ENCODE peak calls at places on chromosomes 5 and 9, in seven cellular contexts. A is cardiac muscle cell; T is SK-N-SH; B is effector memory CD4-positive, alpha-beta T cell; Y is GM23248; N is osteoblast; M is aorta. S is an unnamed sample.

GRCh38 chr5:886716-887325 is 5.8 kb downstream of the BRD9 start:
- DNase-seq in A (no peak), T (no peak), B (no peak), Y (no peak), N (peak; percentile 70), M (no peak), S (no peak)

GRCh38 chr5:76781775-76782174 is 37.1 kb upstream of the F2RL1 start:
- DNase-seq in A (no peak), T (no peak), B (no peak), Y (no peak), N (no peak), M (no peak), S (no peak)

GRCh38 chr9:131995382-131995781 is 84.3 kb downstream of the MED27 start:
- DNase-seq in A (no peak), T (no peak), B (no peak), Y (peak; percentile 55), N (no peak), M (no peak), S (no peak)

GRCh38 chr5:140827704-140828401 is at the start of gene PCDHA6:
- DNase-seq in A (no peak), T (no peak), B (no peak), Y (peak; percentile 2), N (no peak), M (no peak), S (no peak)

GRCh38 chr5:19322716-19323485 is 665.1 kb downstream of the CDH18 start:
- DNase-seq in A (no peak), T (no peak), B (no peak), Y (no peak), N (peak; percentile 9), M (no peak), S (no peak)

GRCh38 chr9:78745996-78746395 is 449.1 kb downstream of the PSAT1 start:
- DNase-seq in A (no peak), T (no peak), B (no peak), Y (peak; percentile 2), N (peak; percentile 13), M (no peak), S (no peak)

GRCh38 chr5:110258460-110258859 is 468.0 kb downstream of the TMEM232 start:
- DNase-seq in A (no peak), T (no peak), B (no peak), Y (peak; percentile 84), N (no peak), M (no peak), S (no peak)

GRCh38 chr9:2991292-2991691 is 147.4 kb upstream of the PUM3 start:
- DNase-seq in A (no peak), T (no peak), B (no peak), Y (peak; percentile 9), N (no peak), M (no peak), S (no peak)

GRCh38 chr5:10595678-10596309 is 31.9 kb downstream of the ANKRD33B start:
- DNase-seq in A (peak; percentile 86), T (no peak), B (no peak), Y (peak; percentile 95), N (peak; percentile 92), M (no peak), S (peak; percentile 46)

GRCh38 chr5:101782352-101783087 is 513.6 kb downstream of the SLCO4C1 start:
- DNase-seq in A (no peak), T (no peak), B (no peak), Y (no peak), N (peak; percentile 23), M (no peak), S (no peak)

GRCh38 chr9:18947772-18948391 is 85.1 kb downstream of the SAXO1 start:
- DNase-seq in A (no peak), T (no peak), B (no peak), Y (peak; percentile 10), N (no peak), M (no peak), S (no peak)

DNA sequence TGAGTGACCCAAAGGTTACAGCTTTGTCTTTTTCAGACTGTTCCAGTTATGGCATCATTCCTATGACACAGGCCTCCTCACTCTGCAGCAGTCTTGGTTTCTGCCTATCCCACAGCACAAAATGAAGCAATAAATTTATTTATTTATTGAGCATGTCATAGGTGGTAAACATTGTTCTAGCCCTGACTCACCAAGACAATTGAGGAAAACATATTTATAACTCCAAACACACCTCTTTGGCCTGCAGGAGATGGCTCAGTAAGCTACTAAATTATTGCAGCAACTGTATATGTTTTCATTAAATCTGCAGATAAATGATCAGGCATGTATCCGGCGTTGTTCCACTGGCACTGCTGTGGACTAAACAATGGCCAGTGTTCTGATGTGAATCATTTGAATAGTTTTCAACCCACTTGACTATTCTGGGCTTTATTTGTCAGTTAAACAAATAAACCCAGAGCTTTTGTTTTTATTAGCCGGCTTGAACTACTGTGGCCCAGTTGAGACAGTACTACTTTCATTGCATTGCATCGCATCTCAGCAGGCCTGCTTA is 83.2 kb downstream of the FOXD1 start:
- DNase-seq in A (peak; percentile 53), T (no peak), B (no peak), Y (peak; percentile 93), N (peak; percentile 81), M (no peak), S (no peak)
- H3K4me1 ChIP-seq in A (no peaks in the 10 kb centered on the region), T (no peaks in the 10 kb centered on the region), B (no peaks in the 10 kb centered on the region), Y (peaks cover 56% of the 10 kb centered on the region), N (peaks cover 35% of the 10 kb centered on the region), M (no peaks in the 10 kb centered on the region), S (no peaks in the 10 kb centered on the region)

DNA sequence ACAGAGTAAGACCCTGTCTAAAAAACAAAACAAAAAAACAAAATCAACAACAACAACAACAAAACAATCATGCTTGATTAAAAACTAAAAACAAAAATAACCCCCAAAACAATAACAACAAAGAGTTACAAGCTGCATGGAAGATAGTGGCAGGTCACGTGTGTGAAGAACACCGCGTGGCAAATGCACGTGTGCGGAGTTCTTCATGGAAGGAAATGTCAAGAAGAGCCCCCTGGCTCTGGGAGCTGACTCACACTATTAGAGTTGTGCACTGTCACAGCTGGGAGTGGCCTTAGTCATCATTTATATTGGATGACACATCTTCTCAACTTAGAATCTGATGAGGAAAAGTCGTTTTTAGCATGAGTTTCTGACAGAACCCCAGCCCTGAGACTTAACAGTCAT is 110.5 kb downstream of the JMY start:
- DNase-seq in A (no peak), T (no peak), B (no peak), Y (peak; percentile 88), N (no peak), M (no peak), S (no peak)
- H3K4me1 ChIP-seq in A (peaks cover 10% of the 10 kb centered on the region), T (no peaks in the 10 kb centered on the region), B (no peaks in the 10 kb centered on the region), Y (peaks cover 10% of the 10 kb centered on the region), N (peaks cover 4% of the 10 kb centered on the region), M (no peaks in the 10 kb centered on the region), S (no peaks in the 10 kb centered on the region)

GRCh38 chr9:129333613-129333960 is 155.5 kb upstream of the IER5L start:
- DNase-seq in A (no peak), T (no peak), B (no peak), Y (no peak), N (no peak), M (peak; percentile 69), S (no peak)

GRCh38 chr9:129334744-129335080 is 156.7 kb upstream of the IER5L start:
- DNase-seq in A (no peak), T (no peak), B (no peak), Y (no peak), N (no peak), M (no peak), S (no peak)

GRCh38 chr9:129335456-129336129 is 157.5 kb upstream of the IER5L start:
- DNase-seq in A (peak; percentile 53), T (no peak), B (no peak), Y (no peak), N (no peak), M (no peak), S (no peak)

GRCh38 chr9:129332581-129332980 is 154.5 kb upstream of the IER5L start:
- DNase-seq in A (no peak), T (no peak), B (no peak), Y (no peak), N (no peak), M (no peak), S (no peak)

DNA sequence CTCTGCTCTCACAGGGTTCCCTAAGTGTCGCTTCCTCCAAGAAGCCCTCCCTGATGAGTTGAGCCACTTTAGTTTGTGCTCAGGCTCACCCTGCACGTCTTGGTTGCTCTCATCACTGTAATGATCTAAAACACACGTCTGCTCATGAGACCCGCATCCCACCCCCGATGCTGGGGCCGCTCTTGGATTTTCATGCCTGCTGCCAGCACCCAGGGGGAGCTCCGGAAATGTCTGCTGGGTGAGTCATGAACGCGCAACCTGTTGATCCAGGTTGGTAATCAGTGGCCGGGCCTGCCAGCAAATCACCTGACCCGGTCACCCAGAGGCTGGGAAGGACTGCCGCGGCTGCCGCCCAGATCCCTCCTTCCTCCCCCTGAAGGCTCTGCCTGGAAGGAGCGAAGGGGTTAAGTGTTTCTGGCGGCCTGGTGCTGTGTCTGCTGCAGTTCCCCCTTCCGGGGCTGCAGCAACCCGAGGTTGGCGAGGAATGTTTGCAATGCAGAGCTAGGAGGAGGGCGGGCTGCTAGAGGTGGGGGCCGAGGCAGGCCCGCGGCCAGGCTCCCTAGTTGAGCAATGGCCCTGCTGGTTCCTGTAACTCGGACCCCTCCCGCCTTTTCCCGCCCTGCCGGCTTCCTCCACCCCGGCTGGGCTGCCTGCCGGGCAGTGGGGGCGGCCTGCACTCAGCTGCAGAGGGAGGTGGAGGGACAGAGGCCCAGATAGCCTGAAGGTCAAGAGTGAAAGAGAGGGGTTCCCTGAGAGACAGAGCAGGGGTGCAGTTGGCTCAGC is 156.1 kb upstream of the IER5L start:
- DNase-seq in A (peak; percentile 99), T (peak; percentile 93), B (no peak), Y (peak; percentile 92), N (peak; percentile 98), M (peak; percentile 98), S (peak; percentile 92)
- H3K4me1 ChIP-seq in A (peaks cover 24% of the 10 kb centered on the region), T (peaks cover 17% of the 10 kb centered on the region), B (peaks cover 9% of the 10 kb centered on the region), Y (peaks cover 32% of the 10 kb centered on the region), N (peaks cover 55% of the 10 kb centered on the region), M (no peaks in the 10 kb centered on the region), S (peaks cover 27% of the 10 kb centered on the region)

DNA sequence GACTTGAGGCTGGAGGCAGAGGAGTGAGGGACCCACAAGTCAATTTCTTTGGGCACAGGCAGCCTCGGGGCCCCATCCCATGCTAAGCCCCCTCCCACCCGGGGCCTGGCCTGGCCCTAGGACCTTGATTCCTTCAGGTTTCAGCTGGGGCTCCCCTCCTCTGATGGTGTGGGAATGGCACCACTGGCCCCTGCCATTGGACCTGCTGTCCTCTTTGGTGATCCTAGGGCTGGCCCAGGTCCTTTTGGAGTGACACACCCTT is 10.5 kb downstream of the ERGIC1 start:
- DNase-seq in A (no peak), T (no peak), B (no peak), Y (no peak), N (no peak), M (no peak), S (no peak)
- H3K4me1 ChIP-seq in A (no peaks in the 10 kb centered on the region), T (peaks cover 8% of the 10 kb centered on the region), B (no peaks in the 10 kb centered on the region), Y (peaks cover 13% of the 10 kb centered on the region), N (peaks cover 1% of the 10 kb centered on the region), M (no peaks in the 10 kb centered on the region), S (no peaks in the 10 kb centered on the region)

DNA sequence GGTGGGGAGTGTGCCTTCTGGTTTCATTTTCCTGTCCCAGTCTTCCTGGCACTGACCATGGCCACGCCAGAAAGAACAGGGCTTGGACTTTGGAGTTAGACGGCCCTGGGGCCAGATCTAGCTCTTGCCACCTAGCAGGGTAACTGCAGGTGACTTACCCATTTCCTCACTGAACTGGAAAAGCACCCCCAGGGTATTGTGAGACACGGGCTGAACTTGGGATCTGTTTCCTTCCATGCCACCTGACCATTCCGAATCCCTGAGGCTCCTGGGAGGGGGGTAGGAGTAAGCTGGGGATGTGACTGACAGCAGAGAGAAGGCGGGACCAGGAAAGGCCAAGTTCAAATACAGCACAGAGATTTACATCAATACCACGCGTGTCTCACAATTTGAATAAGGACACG is 9.4 kb downstream of the HNRNPAB start:
- DNase-seq in A (no peak), T (no peak), B (no peak), Y (no peak), N (no peak), M (no peak), S (no peak)
- H3K4me1 ChIP-seq in A (no peaks in the 10 kb centered on the region), T (peaks cover 14% of the 10 kb centered on the region), B (no peaks in the 10 kb centered on the region), Y (no peaks in the 10 kb centered on the region), N (no peaks in the 10 kb centered on the region), M (no peaks in the 10 kb centered on the region), S (peaks cover 12% of the 10 kb centered on the region)